ENCODE peak calls at places on chromosomes 16 and 17, in four cellular contexts. One of them, this sample, is unnamed.

GRCh38 chr17:21043296-21044232 is 753 bp upstream of the USP22 start:
- DNase-seq in HFF-Myc: peak
- DNase-seq in foreskin fibroblast: peak
- DNase-seq in GM23338: peak
- DNase-seq in this sample: peak

GRCh38 chr17:19250421-19251141 is 13.4 kb downstream of the EPN2 start:
- DNase-seq in HFF-Myc: no peak
- DNase-seq in foreskin fibroblast: no peak
- DNase-seq in GM23338: no peak
- DNase-seq in this sample: no peak

GRCh38 chr17:75873587-75874322 is 4.6 kb downstream of the TRIM47 start:
- DNase-seq in HFF-Myc: no peak
- DNase-seq in foreskin fibroblast: no peak
- DNase-seq in GM23338: no peak
- DNase-seq in this sample: no peak

GRCh38 chr16:50502616-50503000 is 45.6 kb upstream of the NKD1 start:
- DNase-seq in HFF-Myc: no peak
- DNase-seq in foreskin fibroblast: no peak
- DNase-seq in GM23338: no peak
- DNase-seq in this sample: no peak

GRCh38 chr16:27980919-27981670 is 82.4 kb downstream of the GSG1L start:
- DNase-seq in HFF-Myc: no peak
- DNase-seq in foreskin fibroblast: no peak
- DNase-seq in GM23338: no peak
- DNase-seq in this sample: no peak

GRCh38 chr17:1907818-1908698 is 78.3 kb downstream of the RPA1 start:
- DNase-seq in HFF-Myc: no peak
- DNase-seq in foreskin fibroblast: peak
- DNase-seq in GM23338: peak
- DNase-seq in this sample: peak

GRCh38 chr17:48468299-48468698 is 38.3 kb upstream of the SKAP1 start:
- DNase-seq in HFF-Myc: no peak
- DNase-seq in foreskin fibroblast: no peak
- DNase-seq in GM23338: no peak
- DNase-seq in this sample: no peak

GRCh38 chr17:78512976-78513375 is 64.2 kb downstream of the DNAH17 start:
- DNase-seq in HFF-Myc: no peak
- DNase-seq in foreskin fibroblast: no peak
- DNase-seq in GM23338: no peak
- DNase-seq in this sample: no peak

GRCh38 chr17:45584092-45585036 is 93.8 kb upstream of the PLEKHM1 start:
- DNase-seq in HFF-Myc: no peak
- DNase-seq in foreskin fibroblast: peak
- DNase-seq in GM23338: peak
- DNase-seq in this sample: peak

GRCh38 chr16:75248142-75248535 is 3.3 kb downstream of the BCAR1 start:
- DNase-seq in HFF-Myc: no peak
- DNase-seq in foreskin fibroblast: no peak
- DNase-seq in GM23338: no peak
- DNase-seq in this sample: no peak

GRCh38 chr17:43671075-43671692 is 9.5 kb upstream of the MEOX1 start:
- DNase-seq in HFF-Myc: no peak
- DNase-seq in foreskin fibroblast: peak
- DNase-seq in GM23338: no peak
- DNase-seq in this sample: peak

GRCh38 chr17:17088511-17089205 is 46.4 kb downstream of the MPRIP start:
- DNase-seq in HFF-Myc: no peak
- DNase-seq in foreskin fibroblast: no peak
- DNase-seq in GM23338: no peak
- DNase-seq in this sample: no peak

GRCh38 chr17:57016764-57017116 is 38.8 kb downstream of the SCPEP1 start:
- DNase-seq in HFF-Myc: no peak
- DNase-seq in foreskin fibroblast: peak
- DNase-seq in GM23338: no peak
- DNase-seq in this sample: peak

GRCh38 chr17:40430272-40431230 is 12.7 kb upstream of the IGFBP4 start:
- DNase-seq in HFF-Myc: no peak
- DNase-seq in foreskin fibroblast: no peak
- DNase-seq in GM23338: no peak
- DNase-seq in this sample: no peak

GRCh38 chr16:49529646-49530045 is 156.0 kb downstream of the C16orf78 start:
- DNase-seq in HFF-Myc: no peak
- DNase-seq in foreskin fibroblast: no peak
- DNase-seq in GM23338: no peak
- DNase-seq in this sample: no peak

GRCh38 chr16:7167651-7168050 is 165.0 kb upstream of the RBFOX1 start:
- DNase-seq in HFF-Myc: no peak
- DNase-seq in foreskin fibroblast: no peak
- DNase-seq in GM23338: no peak
- DNase-seq in this sample: no peak

GRCh38 chr16:22699356-22699755 is 114.6 kb upstream of the HS3ST2 start:
- DNase-seq in HFF-Myc: no peak
- DNase-seq in foreskin fibroblast: no peak
- DNase-seq in GM23338: no peak
- DNase-seq in this sample: no peak

GRCh38 chr17:19254651-19255050 is 17.5 kb downstream of the EPN2 start:
- DNase-seq in HFF-Myc: no peak
- DNase-seq in foreskin fibroblast: no peak
- DNase-seq in GM23338: no peak
- DNase-seq in this sample: no peak

GRCh38 chr17:44556854-44557606 is at the start of gene FZD2:
- DNase-seq in HFF-Myc: peak
- DNase-seq in foreskin fibroblast: peak
- DNase-seq in GM23338: peak
- DNase-seq in this sample: peak

GRCh38 chr17:16877102-16877501 is 94.8 kb downstream of the TNFRSF13B start:
- DNase-seq in HFF-Myc: no peak
- DNase-seq in foreskin fibroblast: peak
- DNase-seq in GM23338: no peak
- DNase-seq in this sample: no peak

GRCh38 chr17:79005063-79005861 is 4.3 kb downstream of the CANT1 start:
- DNase-seq in HFF-Myc: no peak
- DNase-seq in foreskin fibroblast: no peak
- DNase-seq in GM23338: no peak
- DNase-seq in this sample: no peak

GRCh38 chr16:82638095-82638798 is 11.5 kb downstream of the CDH13 start:
- DNase-seq in HFF-Myc: peak
- DNase-seq in foreskin fibroblast: peak
- DNase-seq in GM23338: no peak
- DNase-seq in this sample: peak

GRCh38 chr17:74730491-74731346 is 6.3 kb upstream of the RAB37 start:
- DNase-seq in HFF-Myc: no peak
- DNase-seq in foreskin fibroblast: no peak
- DNase-seq in GM23338: no peak
- DNase-seq in this sample: no peak

GRCh38 chr17:6496116-6496481 is 51.8 kb downstream of the PIMREG start:
- DNase-seq in HFF-Myc: no peak
- DNase-seq in foreskin fibroblast: no peak
- DNase-seq in GM23338: peak
- DNase-seq in this sample: no peak

GRCh38 chr17:79971651-79972050 is 64.0 kb downstream of the TBC1D16 start:
- DNase-seq in HFF-Myc: no peak
- DNase-seq in foreskin fibroblast: no peak
- DNase-seq in GM23338: no peak
- DNase-seq in this sample: no peak

GRCh38 chr17:79186406-79186805 is 111.8 kb downstream of the ENGASE start:
- DNase-seq in HFF-Myc: no peak
- DNase-seq in foreskin fibroblast: no peak
- DNase-seq in GM23338: no peak
- DNase-seq in this sample: no peak

GRCh38 chr17:4442582-4442981 is 8.8 kb downstream of the SPNS3 start:
- DNase-seq in HFF-Myc: no peak
- DNase-seq in foreskin fibroblast: no peak
- DNase-seq in GM23338: no peak
- DNase-seq in this sample: no peak

GRCh38 chr17:4438162-4438944 is 4.6 kb downstream of the SPNS3 start:
- DNase-seq in HFF-Myc: no peak
- DNase-seq in foreskin fibroblast: no peak
- DNase-seq in GM23338: no peak
- DNase-seq in this sample: no peak

GRCh38 chr17:4440021-4440420 is 6.3 kb downstream of the SPNS3 start:
- DNase-seq in HFF-Myc: no peak
- DNase-seq in foreskin fibroblast: no peak
- DNase-seq in GM23338: no peak
- DNase-seq in this sample: no peak

GRCh38 chr17:4444782-4445473 is 11.2 kb downstream of the SPNS3 start:
- DNase-seq in HFF-Myc: no peak
- DNase-seq in foreskin fibroblast: no peak
- DNase-seq in GM23338: no peak
- DNase-seq in this sample: no peak

GRCh38 chr17:4440690-4441686 is 7.2 kb downstream of the SPNS3 start:
- DNase-seq in HFF-Myc: no peak
- DNase-seq in foreskin fibroblast: no peak
- DNase-seq in GM23338: no peak
- DNase-seq in this sample: no peak
- H3K4me3 ChIP-seq in HFF-Myc: no peak
- H3K4me3 ChIP-seq in foreskin fibroblast: no peak
- H3K4me3 ChIP-seq in GM23338: no peak
- H3K4me3 ChIP-seq in this sample: no peak

GRCh38 chr16:88458039-88458772 is 5.1 kb downstream of the ZFPM1 start:
- DNase-seq in HFF-Myc: no peak
- DNase-seq in foreskin fibroblast: no peak
- DNase-seq in GM23338: no peak
- DNase-seq in this sample: no peak

GRCh38 chr16:88454315-88455057 is 1.4 kb downstream of the ZFPM1 start:
- DNase-seq in HFF-Myc: no peak
- DNase-seq in foreskin fibroblast: no peak
- DNase-seq in GM23338: peak
- DNase-seq in this sample: no peak

GRCh38 chr16:88455610-88456355 is 2.7 kb downstream of the ZFPM1 start:
- DNase-seq in HFF-Myc: no peak
- DNase-seq in foreskin fibroblast: peak
- DNase-seq in GM23338: peak
- DNase-seq in this sample: peak

GRCh38 chr16:88458773-88459235 is 5.7 kb downstream of the ZFPM1 start:
- DNase-seq in HFF-Myc: no peak
- DNase-seq in foreskin fibroblast: no peak
- DNase-seq in GM23338: no peak
- DNase-seq in this sample: no peak

DNA sequence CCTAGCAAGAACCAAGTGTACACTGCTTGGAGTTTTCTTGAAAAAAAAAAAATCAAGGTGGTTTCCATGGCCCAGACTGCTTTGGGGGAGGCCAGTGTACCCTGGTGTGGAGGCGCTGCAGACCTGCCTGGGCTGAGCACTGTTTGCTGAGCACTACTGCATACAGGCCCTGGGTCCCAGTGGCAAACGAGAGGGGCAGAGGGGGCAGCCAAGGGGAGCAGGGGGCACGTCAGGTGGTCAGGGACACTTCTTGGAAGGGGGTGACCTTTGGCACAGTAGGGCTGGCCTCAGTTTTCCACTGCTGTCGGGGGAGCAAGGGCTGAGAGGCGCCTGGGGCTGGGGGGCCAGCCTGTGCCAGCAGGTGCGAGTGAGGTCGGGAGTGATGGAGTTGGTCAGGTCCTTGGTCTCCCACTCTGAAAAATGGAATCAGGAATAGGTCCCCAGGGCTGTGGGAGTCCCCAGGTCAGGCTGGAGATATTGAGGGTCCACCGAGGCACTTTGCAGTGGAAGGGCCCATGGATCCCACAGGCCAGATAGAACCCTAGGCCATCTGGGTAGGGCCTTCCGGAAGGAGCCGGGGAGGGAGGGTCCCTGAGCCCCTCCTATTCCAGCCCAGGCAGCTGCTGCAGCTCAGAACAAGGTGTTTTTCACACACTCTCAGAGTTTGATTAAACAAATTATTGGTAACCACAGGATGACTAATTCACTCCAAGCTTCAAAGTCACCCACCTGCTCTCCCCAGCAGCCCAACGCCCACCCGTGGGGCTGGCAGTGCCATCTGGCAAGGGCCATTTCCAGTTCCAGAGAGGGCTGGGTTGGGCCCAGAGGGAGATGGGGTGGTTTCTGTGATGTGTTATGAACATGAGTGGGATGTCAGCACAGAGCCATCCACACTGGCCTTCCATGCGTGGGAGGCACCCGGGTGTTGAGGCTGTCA is 3.5 kb downstream of the ZFPM1 start:
- DNase-seq in HFF-Myc: no peak
- DNase-seq in foreskin fibroblast: no peak
- DNase-seq in GM23338: no peak
- DNase-seq in this sample: no peak
- H3K4me3 ChIP-seq in HFF-Myc: peak
- H3K4me3 ChIP-seq in foreskin fibroblast: peak
- H3K4me3 ChIP-seq in GM23338: peak
- H3K4me3 ChIP-seq in this sample: peak

DNA sequence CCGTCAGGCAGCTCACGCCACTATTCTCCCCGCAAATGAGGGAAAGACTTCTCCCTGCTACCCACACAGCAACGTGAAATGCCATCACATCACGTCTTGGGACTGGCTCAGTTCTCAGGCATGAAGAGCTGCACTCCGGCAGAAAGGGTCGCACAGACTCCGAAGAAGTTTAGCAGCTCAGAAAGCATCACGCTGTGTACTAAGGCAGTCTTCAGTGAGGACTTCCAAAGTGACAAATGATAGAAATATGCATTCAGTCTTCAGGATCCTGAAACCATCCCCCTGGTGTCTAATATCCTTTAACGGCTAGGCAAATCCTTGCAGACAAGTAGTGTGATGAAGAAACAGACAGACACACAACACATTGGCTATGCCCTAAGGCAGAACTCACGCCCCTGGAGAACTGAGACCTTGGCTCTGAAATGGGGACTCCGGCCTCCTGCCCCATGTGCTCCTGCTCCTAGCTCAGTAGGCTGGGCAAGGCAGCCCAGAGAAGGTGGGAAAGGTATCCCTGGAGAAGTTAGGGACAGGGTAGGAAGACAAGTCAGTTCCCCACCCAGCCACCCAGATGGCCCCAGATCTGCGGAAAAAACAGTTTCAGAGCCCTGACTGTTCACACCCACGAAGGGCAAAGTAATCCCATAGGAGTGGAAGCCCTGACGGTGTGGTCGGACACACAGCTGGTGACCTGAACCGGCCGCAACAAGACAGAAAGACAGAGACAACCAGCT is 1.6 kb downstream of the XYLT1 start:
- DNase-seq in HFF-Myc: no peak
- DNase-seq in foreskin fibroblast: peak
- DNase-seq in GM23338: no peak
- DNase-seq in this sample: peak
- H3K4me3 ChIP-seq in HFF-Myc: peak
- H3K4me3 ChIP-seq in foreskin fibroblast: peak
- H3K4me3 ChIP-seq in GM23338: peak
- H3K4me3 ChIP-seq in this sample: peak

GRCh38 chr16:11251525-11252481 is 4.2 kb downstream of the SOCS1 start:
- DNase-seq in HFF-Myc: no peak
- DNase-seq in foreskin fibroblast: peak
- DNase-seq in GM23338: no peak
- DNase-seq in this sample: peak
- H3K4me3 ChIP-seq in HFF-Myc: peak
- H3K4me3 ChIP-seq in foreskin fibroblast: peak
- H3K4me3 ChIP-seq in GM23338: peak
- H3K4me3 ChIP-seq in this sample: no peak